ENCODE peak calls at places on chromosome 20, in five cellular contexts. U is ovary, F is IMR-90, O is lower lobe of right lung, N is fibroblast of pulmonary artery. I is an unnamed sample.
A peak's percentile ranks its signal among the peaks of the same experiment; 100 is the strongest.

GRCh38 chr20:63732118-63733095 is 4.1 kb upstream of the LIME1 start:
- DNase-seq in F (no peak), O (no peak), N (no peak), U (no peak), I (no peak)

GRCh38 chr20:7015257-7015656 is 247.8 kb downstream of the BMP2 start:
- DNase-seq in O (no peak), N (no peak), F (no peak), U (no peak), I (no peak)

GRCh38 chr20:9485614-9486325 is 28.6 kb upstream of the LAMP5 start:
- DNase-seq in U (no peak), F (no peak), N (no peak), O (no peak), I (no peak)

GRCh38 chr20:7792131-7792869 is 148.0 kb downstream of the HAO1 start:
- DNase-seq in U (no peak), O (no peak), F (no peak), N (peak; percentile 26), I (no peak)

GRCh38 chr20:15857131-15857784 is 716.0 kb downstream of the KIF16B start:
- DNase-seq in F (no peak), O (no peak), U (no peak), N (no peak), I (no peak)

GRCh38 chr20:49608752-49609670 is 41.1 kb upstream of the PTGIS start:
- DNase-seq in F (no peak), N (peak; percentile 60), O (peak; percentile 81), U (peak; percentile 72), I (peak; percentile 67)

GRCh38 chr20:60921021-60921622 is 330.9 kb upstream of the CDH4 start:
- DNase-seq in F (peak; percentile 8), O (peak; percentile 64), U (no peak), N (peak; percentile 10), I (peak; percentile 64)

GRCh38 chr20:47784256-47784598 is 1.1 kb downstream of the SULF2 start:
- DNase-seq in U (no peak), O (no peak), N (no peak), F (no peak), I (no peak)

GRCh38 chr20:33148040-33148439 is 19.9 kb upstream of the BPIFA2 start:
- DNase-seq in U (no peak), O (no peak), N (no peak), F (no peak), I (peak; percentile 7)

GRCh38 chr20:63337786-63338420 is 23.2 kb downstream of the CHRNA4 start:
- DNase-seq in O (no peak), U (no peak), F (no peak), N (peak; percentile 14), I (no peak)

GRCh38 chr20:36852187-36852586 is 23.8 kb upstream of the TLDC2 start:
- DNase-seq in F (no peak), U (no peak), N (no peak), O (no peak), I (no peak)

GRCh38 chr20:36591854-36592641 is 13.5 kb upstream of the RAB5IF start:
- DNase-seq in N (peak; percentile 35), O (no peak), F (peak; percentile 51), U (no peak), I (no peak)

GRCh38 chr20:10047427-10047826 is 12.6 kb downstream of the ANKEF1 start:
- DNase-seq in U (no peak), F (peak; percentile 1), N (peak; percentile 13), O (no peak), I (no peak)

GRCh38 chr20:23094213-23094896 is 8.2 kb upstream of the CD93 start:
- DNase-seq in N (no peak), U (no peak), O (no peak), F (no peak), I (no peak)

GRCh38 chr20:49344975-49345374 is 67.1 kb upstream of the ZNFX1 start:
- DNase-seq in O (no peak), N (peak; percentile 96), U (no peak), F (peak; percentile 92), I (no peak)

GRCh38 chr20:63587781-63588591 is 13.9 kb upstream of the HELZ2 start:
- DNase-seq in F (no peak), N (no peak), O (no peak), U (no peak), I (no peak)

GRCh38 chr20:54088430-54088829 is 18.0 kb upstream of the BCAS1 start:
- DNase-seq in N (no peak), F (no peak), U (no peak), O (no peak), I (no peak)

GRCh38 chr20:36919715-36920333 is 31.7 kb downstream of the SAMHD1 start:
- DNase-seq in O (no peak), N (peak; percentile 78), F (peak; percentile 74), U (no peak), I (no peak)

GRCh38 chr20:45827030-45827652 is at the start of gene TNNC2:
- DNase-seq in U (no peak), O (no peak), F (no peak), N (no peak), I (no peak)

GRCh38 chr20:45826381-45827019 is 612 bp downstream of the TNNC2 start:
- DNase-seq in O (no peak), F (peak; percentile 31), N (peak; percentile 26), U (peak; percentile 66), I (no peak)

GRCh38 chr20:45821942-45822341 is 5.2 kb downstream of the TNNC2 start:
- DNase-seq in F (no peak), N (no peak), O (no peak), U (no peak), I (no peak)

GRCh38 chr20:45822863-45823262 is 4.2 kb downstream of the TNNC2 start:
- DNase-seq in N (peak; percentile 16), O (no peak), U (no peak), F (peak; percentile 47), I (no peak)

DNA sequence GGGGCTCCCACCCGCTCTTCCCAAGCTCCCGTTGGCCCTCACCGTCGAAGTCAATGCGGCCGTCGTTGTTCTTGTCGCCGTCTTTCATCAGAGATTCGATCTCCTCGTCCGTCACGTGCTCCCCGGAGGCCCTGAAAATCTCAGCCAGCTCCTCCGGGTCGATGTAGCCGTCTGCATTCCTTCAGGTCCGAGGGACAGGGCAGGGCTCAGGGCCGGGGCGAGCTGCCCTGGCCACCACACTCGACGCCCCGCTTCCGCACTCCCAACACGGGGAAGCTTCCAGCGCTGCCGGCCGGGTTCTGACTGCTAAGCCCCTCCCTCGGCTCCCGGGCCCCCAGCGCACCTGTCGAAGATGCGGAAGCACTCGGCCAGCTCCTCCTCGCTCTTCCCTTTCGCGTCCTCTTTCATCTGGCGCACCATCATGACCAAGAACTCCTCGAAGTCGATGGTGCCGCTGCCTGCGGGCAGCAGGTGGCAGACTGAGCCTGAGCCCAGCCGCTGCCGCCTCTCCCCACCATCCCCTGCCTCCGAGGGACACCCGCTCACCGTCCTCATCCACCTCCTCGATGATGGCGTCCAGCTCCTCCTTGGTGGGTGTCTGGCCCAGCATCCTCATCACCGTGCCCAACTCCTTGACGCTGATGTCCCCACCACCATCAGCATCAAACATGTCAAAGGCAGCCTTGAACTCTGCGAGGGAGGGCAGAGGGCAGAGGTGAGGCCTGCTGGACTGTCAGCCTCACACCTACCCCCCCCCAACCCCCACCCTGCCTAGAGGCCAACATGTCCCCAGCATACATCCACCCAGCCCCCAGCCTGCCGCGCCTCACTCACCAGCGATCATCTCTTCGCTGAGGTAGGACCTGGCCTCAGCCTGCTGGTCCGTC is 2.9 kb downstream of the TNNC2 start:
- DNase-seq in O (peak; percentile 53), U (peak; percentile 65), N (peak; percentile 56), F (no peak), I (peak; percentile 15)
- TF ChIP-seq CTCF in O (peak; percentile 45), U (no peak), N (peak; percentile 44), F (peak; percentile 40), I (peak; percentile 36)

DNA sequence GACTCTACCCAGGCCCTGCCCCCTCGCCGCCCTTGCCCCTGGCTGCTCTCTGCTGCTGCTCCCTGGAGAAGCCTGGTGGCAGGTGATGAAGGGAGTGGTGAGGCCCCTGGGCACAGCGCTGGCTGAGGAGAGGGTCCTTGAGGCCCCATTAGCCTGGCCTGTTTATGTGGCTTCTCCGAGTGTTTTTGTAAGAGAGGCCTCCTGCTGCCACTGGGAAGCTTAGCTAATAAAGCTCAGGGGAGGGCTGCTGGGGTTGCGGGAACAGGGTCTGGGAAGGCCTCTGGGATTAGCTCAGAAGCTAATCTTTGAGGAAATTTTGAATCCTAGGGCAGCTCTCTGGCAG is 15.5 kb downstream of the EBF4 start:
- DNase-seq in U (no peak), N (no peak), F (no peak), O (no peak), I (no peak)
- TF ChIP-seq CTCF in U (no peak), N (no peak), F (no peak), O (no peak), I (no peak)

GRCh38 chr20:815914-816606 is 17.5 kb upstream of the FAM110A start:
- DNase-seq in U (peak; percentile 53), O (peak; percentile 68), N (peak; percentile 65), F (peak; percentile 43), I (peak; percentile 51)

GRCh38 chr20:820328-820953 is 13.1 kb upstream of the FAM110A start:
- DNase-seq in F (no peak), U (no peak), N (no peak), O (no peak), I (no peak)

GRCh38 chr20:819680-820327 is 13.7 kb upstream of the FAM110A start:
- DNase-seq in N (no peak), U (no peak), O (no peak), F (no peak), I (no peak)

GRCh38 chr20:815226-815625 is 18.3 kb upstream of the FAM110A start:
- DNase-seq in O (no peak), N (no peak), F (no peak), U (no peak), I (no peak)

DNA sequence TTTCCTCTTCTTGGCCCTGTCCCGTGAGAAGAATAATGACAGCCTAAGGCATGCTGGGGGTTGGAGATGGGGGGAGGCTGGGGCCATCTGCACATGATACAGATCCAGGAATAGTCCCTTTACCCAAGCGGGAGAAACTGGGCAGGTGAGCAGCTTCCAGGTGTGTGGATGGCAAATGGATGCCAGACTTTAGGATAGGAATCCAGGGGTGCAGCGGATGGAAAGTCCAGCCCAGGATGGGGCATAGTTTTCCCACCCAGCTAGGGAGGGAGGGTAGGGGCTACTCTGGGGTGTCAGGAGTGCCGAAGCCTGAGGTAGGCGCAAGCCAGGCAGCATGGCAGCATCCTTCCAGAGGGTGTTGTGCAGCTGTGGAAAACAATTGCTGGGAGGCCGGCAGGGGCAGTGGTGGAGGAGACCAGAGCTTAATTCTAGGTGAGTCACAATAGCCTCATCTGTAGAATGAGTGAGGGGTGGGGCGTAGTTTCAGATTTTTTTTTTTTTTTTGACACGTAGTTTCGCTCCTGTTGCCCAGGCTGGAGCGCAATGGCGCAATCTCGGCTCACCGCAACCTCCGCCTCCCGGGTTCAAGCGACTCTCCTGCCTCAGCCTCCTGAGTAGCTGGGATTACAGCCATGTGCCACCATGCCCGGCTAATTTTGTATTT is 15.4 kb upstream of the FAM110A start:
- DNase-seq in F (no peak), O (no peak), N (no peak), U (no peak), I (no peak)
- TF ChIP-seq CTCF in F (no peak), O (no peak), N (no peak), U (no peak), I (no peak)

GRCh38 chr20:24751551-24751950 is 197.5 kb upstream of the CST7 start:
- DNase-seq in O (no peak), U (no peak), F (no peak), N (no peak), I (no peak)

GRCh38 chr20:24755411-24755922 is 193.6 kb upstream of the CST7 start:
- DNase-seq in U (no peak), N (no peak), O (no peak), F (no peak), I (no peak)

GRCh38 chr20:24754691-24755090 is 194.4 kb upstream of the CST7 start:
- DNase-seq in U (no peak), O (no peak), F (no peak), N (no peak), I (no peak)

GRCh38 chr20:24753136-24753535 is 195.9 kb upstream of the CST7 start:
- DNase-seq in O (no peak), F (no peak), N (no peak), U (no peak), I (no peak)

GRCh38 chr20:24752612-24753011 is 196.5 kb upstream of the CST7 start:
- DNase-seq in N (no peak), O (no peak), U (no peak), F (no peak), I (no peak)
- TF ChIP-seq CTCF in N (no peak), O (no peak), U (no peak), F (no peak), I (no peak)

I was measured in progenitor cell of endocrine pancreas.